ENCODE peak calls at places on chromosomes 16 and 17, in nine cellular contexts. A is foreskin fibroblast; F is nucleus accumbens; Y is AG04450; U is GM19239; H is endothelial cell; X is substantia nigra; D is activated CD4-positive, CD25-positive, alpha-beta regulatory T cell; R is stomach. T is an unnamed sample.

GRCh38 chr17:69050999-69051775 is 9.5 kb downstream of the ABCA9 start:
- DNase-seq in X (no peak), U (no peak), Y (peak; percentile 16), F (no peak), R (no peak), A (peak; percentile 54), H (no peak), D (no peak), T (no peak)

GRCh38 chr16:89828199-89828869 is at the start of gene SPIRE2:
- DNase-seq in Y (no peak), X (peak; percentile 79), A (peak; percentile 63), U (peak; percentile 89), R (peak; percentile 75), F (peak; percentile 29), H (peak; percentile 85), D (peak; percentile 24), T (peak; percentile 68)

GRCh38 chr16:86872833-86873232 is 294.5 kb downstream of the FOXL1 start:
- DNase-seq in R (no peak), Y (no peak), F (no peak), A (no peak), H (no peak), U (no peak), X (no peak), D (no peak), T (no peak)

GRCh38 chr16:88610080-88610479 is 28.3 kb upstream of the IL17C start:
- DNase-seq in Y (no peak), A (no peak), F (no peak), U (no peak), X (no peak), H (no peak), R (no peak), D (no peak), T (peak; percentile 81)

GRCh38 chr16:68739964-68740627 is 3.0 kb downstream of the CDH1 start:
- DNase-seq in H (no peak), X (no peak), Y (no peak), D (no peak), F (no peak), U (no peak), R (no peak), A (no peak), T (peak; percentile 47)

GRCh38 chr17:83068641-83069570 is 10.5 kb upstream of the METRNL start:
- DNase-seq in F (no peak), D (no peak), Y (no peak), H (no peak), A (no peak), X (no peak), R (no peak), U (no peak), T (no peak)

GRCh38 chr16:69150146-69150865 is 17.9 kb downstream of the UTP4 start:
- DNase-seq in R (peak; percentile 53), H (peak; percentile 69), Y (peak; percentile 65), D (no peak), F (peak; percentile 12), X (peak; percentile 11), A (peak; percentile 67), U (peak; percentile 34), T (peak; percentile 60)

GRCh38 chr17:9421525-9421924 is 154.1 kb downstream of the STX8 start:
- DNase-seq in X (no peak), A (no peak), U (no peak), R (no peak), D (no peak), F (no peak), H (no peak), Y (no peak), T (no peak)

GRCh38 chr17:73189417-73190099 is 3.3 kb upstream of the COG1 start:
- DNase-seq in D (no peak), H (peak; percentile 58), A (peak; percentile 55), Y (peak; percentile 37), X (peak; percentile 62), R (peak; percentile 39), U (no peak), F (no peak), T (peak; percentile 81)

GRCh38 chr16:76114681-76115080 is 162.5 kb upstream of the CNTNAP4 start:
- DNase-seq in X (no peak), H (no peak), D (no peak), Y (no peak), A (no peak), F (no peak), R (no peak), U (no peak), T (no peak)

GRCh38 chr17:76405967-76406647 is 21.7 kb downstream of the SPHK1 start:
- DNase-seq in X (peak; percentile 26), A (no peak), F (no peak), Y (no peak), R (peak; percentile 49), H (no peak), D (no peak), U (peak; percentile 39), T (no peak)

GRCh38 chr17:19744922-19745757 is 3.0 kb downstream of the ALDH3A1 start:
- DNase-seq in A (peak; percentile 40), F (peak; percentile 76), H (peak; percentile 99), D (peak; percentile 73), Y (no peak), R (peak; percentile 96), U (peak; percentile 85), X (peak; percentile 94), T (peak; percentile 73)

GRCh38 chr17:78940708-78941107 is 15.5 kb upstream of the TIMP2 start:
- DNase-seq in D (no peak), H (no peak), U (no peak), R (no peak), X (no peak), A (no peak), F (no peak), Y (no peak), T (no peak)

GRCh38 chr16:56990407-56991286 is 1.3 kb downstream of the NLRC5 start:
- DNase-seq in A (no peak), R (no peak), X (no peak), F (no peak), H (no peak), U (no peak), D (no peak), Y (no peak), T (no peak)